ENCODE peak calls at places on chromosomes 6 and 20, in seven cellular contexts. One of them, this sample, is unnamed.

GRCh38 chr20:22954661-22955060 is 80.5 kb upstream of the SSTR4 start:
- DNase-seq in lower lobe of right lung: no peak
- DNase-seq in cardiac muscle cell: no peak
- DNase-seq in esophagus squamous epithelium: no peak
- DNase-seq in aorta: no peak
- DNase-seq in endothelial cell of umbilical vein: no peak
- DNase-seq in H9: no peak
- DNase-seq in this sample: no peak

GRCh38 chr6:41706876-41707564 is 28.4 kb downstream of the TFEB start:
- DNase-seq in lower lobe of right lung: no peak
- DNase-seq in cardiac muscle cell: peak; percentile 80
- DNase-seq in esophagus squamous epithelium: no peak
- DNase-seq in aorta: no peak
- DNase-seq in endothelial cell of umbilical vein: no peak
- DNase-seq in H9: no peak
- DNase-seq in this sample: no peak

GRCh38 chr6:33082702-33083101 is 6.9 kb downstream of the HLA-DPB1 start:
- DNase-seq in lower lobe of right lung: peak; percentile 59
- DNase-seq in cardiac muscle cell: peak; percentile 71
- DNase-seq in esophagus squamous epithelium: no peak
- DNase-seq in aorta: no peak
- DNase-seq in endothelial cell of umbilical vein: no peak
- DNase-seq in H9: peak; percentile 72
- DNase-seq in this sample: no peak

GRCh38 chr6:89313006-89313405 is 2.1 kb downstream of the GABRR2 start:
- DNase-seq in lower lobe of right lung: no peak
- DNase-seq in cardiac muscle cell: peak; percentile 83
- DNase-seq in esophagus squamous epithelium: no peak
- DNase-seq in aorta: no peak
- DNase-seq in endothelial cell of umbilical vein: peak; percentile 32
- DNase-seq in H9: no peak
- DNase-seq in this sample: no peak

GRCh38 chr6:42148058-42148457 is 5.6 kb upstream of the C6orf132 start:
- DNase-seq in lower lobe of right lung: no peak
- DNase-seq in cardiac muscle cell: peak; percentile 61
- DNase-seq in esophagus squamous epithelium: no peak
- DNase-seq in aorta: no peak
- DNase-seq in endothelial cell of umbilical vein: no peak
- DNase-seq in H9: no peak
- DNase-seq in this sample: no peak

GRCh38 chr20:4305091-4305490 is 289.7 kb upstream of the RNF24 start:
- DNase-seq in lower lobe of right lung: no peak
- DNase-seq in cardiac muscle cell: no peak
- DNase-seq in esophagus squamous epithelium: no peak
- DNase-seq in aorta: no peak
- DNase-seq in endothelial cell of umbilical vein: no peak
- DNase-seq in H9: no peak
- DNase-seq in this sample: no peak

GRCh38 chr6:24273471-24273870 is 84.4 kb downstream of the DCDC2 start:
- DNase-seq in lower lobe of right lung: no peak
- DNase-seq in cardiac muscle cell: no peak
- DNase-seq in esophagus squamous epithelium: no peak
- DNase-seq in aorta: no peak
- DNase-seq in endothelial cell of umbilical vein: no peak
- DNase-seq in H9: no peak
- DNase-seq in this sample: no peak

GRCh38 chr6:140566706-140567330 is 1192.4 kb upstream of the CITED2 start:
- DNase-seq in lower lobe of right lung: no peak
- DNase-seq in cardiac muscle cell: peak; percentile 71
- DNase-seq in esophagus squamous epithelium: no peak
- DNase-seq in aorta: no peak
- DNase-seq in endothelial cell of umbilical vein: peak; percentile 82
- DNase-seq in H9: no peak
- DNase-seq in this sample: no peak

GRCh38 chr6:38815250-38815649 is 100.1 kb downstream of the DNAH8 start:
- DNase-seq in lower lobe of right lung: no peak
- DNase-seq in cardiac muscle cell: no peak
- DNase-seq in esophagus squamous epithelium: no peak
- DNase-seq in aorta: no peak
- DNase-seq in endothelial cell of umbilical vein: no peak
- DNase-seq in H9: no peak
- DNase-seq in this sample: no peak

GRCh38 chr6:38813451-38813850 is 98.3 kb downstream of the DNAH8 start:
- DNase-seq in lower lobe of right lung: no peak
- DNase-seq in cardiac muscle cell: no peak
- DNase-seq in esophagus squamous epithelium: no peak
- DNase-seq in aorta: no peak
- DNase-seq in endothelial cell of umbilical vein: peak; percentile 88
- DNase-seq in H9: no peak
- DNase-seq in this sample: no peak

GRCh38 chr6:38808039-38808438 is 92.9 kb downstream of the DNAH8 start:
- DNase-seq in lower lobe of right lung: no peak
- DNase-seq in cardiac muscle cell: no peak
- DNase-seq in esophagus squamous epithelium: no peak
- DNase-seq in aorta: no peak
- DNase-seq in endothelial cell of umbilical vein: no peak
- DNase-seq in H9: no peak
- DNase-seq in this sample: no peak

GRCh38 chr6:38814761-38815160 is 99.7 kb downstream of the DNAH8 start:
- DNase-seq in lower lobe of right lung: no peak
- DNase-seq in cardiac muscle cell: no peak
- DNase-seq in esophagus squamous epithelium: no peak
- DNase-seq in aorta: no peak
- DNase-seq in endothelial cell of umbilical vein: no peak
- DNase-seq in H9: no peak
- DNase-seq in this sample: no peak

DNA sequence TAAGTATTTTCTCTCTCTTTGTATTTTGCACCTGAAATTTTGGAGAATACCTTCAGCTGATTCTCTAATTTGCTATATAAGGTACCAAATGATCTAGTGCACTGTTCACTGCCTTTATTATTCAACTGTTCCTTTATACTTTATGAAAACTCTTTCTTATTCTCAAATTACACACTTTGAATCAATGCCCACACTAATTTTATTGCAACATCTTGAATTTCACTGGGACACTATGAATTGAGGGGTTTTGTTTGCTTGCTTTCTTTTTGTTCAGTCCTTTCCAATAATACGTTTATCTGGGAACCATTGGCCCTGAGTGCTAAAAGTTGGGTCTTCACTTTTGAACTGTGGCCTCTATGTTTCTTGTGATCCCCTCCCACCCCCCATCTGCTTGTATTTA is 97.9 kb downstream of the DNAH8 start:
- DNase-seq in lower lobe of right lung: no peak
- DNase-seq in cardiac muscle cell: no peak
- DNase-seq in esophagus squamous epithelium: no peak
- DNase-seq in aorta: no peak
- DNase-seq in endothelial cell of umbilical vein: no peak
- DNase-seq in H9: no peak
- DNase-seq in this sample: no peak
- H3K27me3 ChIP-seq in lower lobe of right lung: no peaks in the 10 kb centered on the region
- H3K27me3 ChIP-seq in cardiac muscle cell: peaks cover 22% of the 10 kb centered on the region
- H3K27me3 ChIP-seq in esophagus squamous epithelium: no peaks in the 10 kb centered on the region
- H3K27me3 ChIP-seq in aorta: no peaks in the 10 kb centered on the region
- H3K27me3 ChIP-seq in endothelial cell of umbilical vein: peaks cover 2% of the 10 kb centered on the region
- H3K27me3 ChIP-seq in H9: no peaks in the 10 kb centered on the region
- H3K27me3 ChIP-seq in this sample: no peaks in the 10 kb centered on the region

GRCh38 chr6:30979076-30979475 is 4.4 kb upstream of the MUC21 start:
- DNase-seq in lower lobe of right lung: no peak
- DNase-seq in cardiac muscle cell: no peak
- DNase-seq in esophagus squamous epithelium: no peak
- DNase-seq in aorta: no peak
- DNase-seq in endothelial cell of umbilical vein: no peak
- DNase-seq in H9: no peak
- DNase-seq in this sample: no peak

GRCh38 chr6:30970946-30971345 is 12.6 kb upstream of the MUC21 start:
- DNase-seq in lower lobe of right lung: no peak
- DNase-seq in cardiac muscle cell: no peak
- DNase-seq in esophagus squamous epithelium: no peak
- DNase-seq in aorta: no peak
- DNase-seq in endothelial cell of umbilical vein: no peak
- DNase-seq in H9: no peak
- DNase-seq in this sample: no peak

GRCh38 chr6:30979690-30980089 is 3.8 kb upstream of the MUC21 start:
- DNase-seq in lower lobe of right lung: no peak
- DNase-seq in cardiac muscle cell: no peak
- DNase-seq in esophagus squamous epithelium: no peak
- DNase-seq in aorta: no peak
- DNase-seq in endothelial cell of umbilical vein: no peak
- DNase-seq in H9: no peak
- DNase-seq in this sample: no peak

GRCh38 chr6:30972816-30973215 is 10.7 kb upstream of the MUC21 start:
- DNase-seq in lower lobe of right lung: no peak
- DNase-seq in cardiac muscle cell: no peak
- DNase-seq in esophagus squamous epithelium: no peak
- DNase-seq in aorta: no peak
- DNase-seq in endothelial cell of umbilical vein: no peak
- DNase-seq in H9: no peak
- DNase-seq in this sample: no peak

GRCh38 chr6:30974488-30975252 is 8.8 kb upstream of the MUC21 start:
- DNase-seq in lower lobe of right lung: no peak
- DNase-seq in cardiac muscle cell: no peak
- DNase-seq in esophagus squamous epithelium: no peak
- DNase-seq in aorta: no peak
- DNase-seq in endothelial cell of umbilical vein: no peak
- DNase-seq in H9: no peak
- DNase-seq in this sample: no peak
- H3K27ac ChIP-seq in lower lobe of right lung: no peak overlapping the region
- H3K27ac ChIP-seq in cardiac muscle cell: no peak overlapping the region
- H3K27ac ChIP-seq in esophagus squamous epithelium: no peak overlapping the region
- H3K27ac ChIP-seq in aorta: no peak overlapping the region
- H3K27ac ChIP-seq in endothelial cell of umbilical vein: no peak overlapping the region
- H3K27ac ChIP-seq in H9: no peak overlapping the region
- H3K27ac ChIP-seq in this sample: no peak overlapping the region

GRCh38 chr6:167152858-167153257 is 4.9 kb downstream of the GPR31 start:
- DNase-seq in lower lobe of right lung: no peak
- DNase-seq in cardiac muscle cell: no peak
- DNase-seq in esophagus squamous epithelium: no peak
- DNase-seq in aorta: no peak
- DNase-seq in endothelial cell of umbilical vein: no peak
- DNase-seq in H9: no peak
- DNase-seq in this sample: peak; percentile 68

GRCh38 chr6:167153523-167153959 is 4.2 kb downstream of the GPR31 start:
- DNase-seq in lower lobe of right lung: no peak
- DNase-seq in cardiac muscle cell: peak; percentile 48
- DNase-seq in esophagus squamous epithelium: no peak
- DNase-seq in aorta: no peak
- DNase-seq in endothelial cell of umbilical vein: peak; percentile 35
- DNase-seq in H9: no peak
- DNase-seq in this sample: peak; percentile 54

GRCh38 chr6:167148997-167149396 is 8.8 kb downstream of the GPR31 start:
- DNase-seq in lower lobe of right lung: no peak
- DNase-seq in cardiac muscle cell: no peak
- DNase-seq in esophagus squamous epithelium: no peak
- DNase-seq in aorta: no peak
- DNase-seq in endothelial cell of umbilical vein: no peak
- DNase-seq in H9: no peak
- DNase-seq in this sample: no peak

GRCh38 chr6:167151648-167152047 is 6.1 kb downstream of the GPR31 start:
- DNase-seq in lower lobe of right lung: no peak
- DNase-seq in cardiac muscle cell: no peak
- DNase-seq in esophagus squamous epithelium: no peak
- DNase-seq in aorta: no peak
- DNase-seq in endothelial cell of umbilical vein: no peak
- DNase-seq in H9: no peak
- DNase-seq in this sample: peak; percentile 60

GRCh38 chr6:167150815-167151557 is 6.8 kb downstream of the GPR31 start:
- DNase-seq in lower lobe of right lung: no peak
- DNase-seq in cardiac muscle cell: no peak
- DNase-seq in esophagus squamous epithelium: no peak
- DNase-seq in aorta: no peak
- DNase-seq in endothelial cell of umbilical vein: no peak
- DNase-seq in H9: peak; percentile 50
- DNase-seq in this sample: no peak
- H3K27me3 ChIP-seq in lower lobe of right lung: peaks cover 12% of the 10 kb centered on the region
- H3K27me3 ChIP-seq in cardiac muscle cell: peaks cover 68% of the 10 kb centered on the region
- H3K27me3 ChIP-seq in esophagus squamous epithelium: no peaks in the 10 kb centered on the region
- H3K27me3 ChIP-seq in aorta: no peaks in the 10 kb centered on the region
- H3K27me3 ChIP-seq in endothelial cell of umbilical vein: no peaks in the 10 kb centered on the region
- H3K27me3 ChIP-seq in H9: no peaks in the 10 kb centered on the region
- H3K27me3 ChIP-seq in this sample: peaks cover 7% of the 10 kb centered on the region

GRCh38 chr6:25991785-25992412 is 29.3 kb downstream of the TRIM38 start:
- DNase-seq in lower lobe of right lung: peak; percentile 91
- DNase-seq in cardiac muscle cell: peak; percentile 66
- DNase-seq in esophagus squamous epithelium: no peak
- DNase-seq in aorta: peak; percentile 88
- DNase-seq in endothelial cell of umbilical vein: no peak
- DNase-seq in H9: peak; percentile 63
- DNase-seq in this sample: peak; percentile 96
- H3K27ac ChIP-seq in lower lobe of right lung: peak overlapping the region; percentile 94
- H3K27ac ChIP-seq in cardiac muscle cell: peak overlapping the region; percentile 45
- H3K27ac ChIP-seq in esophagus squamous epithelium: peak overlapping the region; percentile 90
- H3K27ac ChIP-seq in aorta: peak overlapping the region; percentile 16
- H3K27ac ChIP-seq in endothelial cell of umbilical vein: peak overlapping the region; percentile 75
- H3K27ac ChIP-seq in H9: no peak overlapping the region
- H3K27ac ChIP-seq in this sample: peak overlapping the region; percentile 90

DNA sequence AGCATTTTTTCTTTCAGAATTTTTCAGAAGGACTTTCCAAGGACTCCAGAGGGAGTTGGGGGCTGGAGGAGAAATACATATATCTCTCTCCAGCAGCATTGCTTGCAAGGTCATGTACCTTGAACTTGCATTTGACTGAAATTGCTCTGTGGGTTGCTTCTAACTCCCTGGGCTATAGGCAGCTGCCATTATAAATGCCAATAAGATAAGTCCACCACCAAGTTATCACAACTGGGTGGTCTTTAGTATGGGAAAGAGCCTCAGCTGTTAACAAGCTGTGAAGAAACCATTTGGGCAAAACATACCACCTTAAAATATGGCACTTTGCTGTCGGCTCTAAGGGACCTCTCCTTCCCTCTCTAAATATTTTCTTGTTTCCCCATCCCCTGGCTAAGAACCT is 20.9 kb upstream of the CITED2 start:
- DNase-seq in lower lobe of right lung: no peak
- DNase-seq in cardiac muscle cell: no peak
- DNase-seq in esophagus squamous epithelium: no peak
- DNase-seq in aorta: no peak
- DNase-seq in endothelial cell of umbilical vein: no peak
- DNase-seq in H9: no peak
- DNase-seq in this sample: no peak
- H3K27me3 ChIP-seq in lower lobe of right lung: no peaks in the 10 kb centered on the region
- H3K27me3 ChIP-seq in cardiac muscle cell: no peaks in the 10 kb centered on the region
- H3K27me3 ChIP-seq in esophagus squamous epithelium: no peaks in the 10 kb centered on the region
- H3K27me3 ChIP-seq in aorta: no peaks in the 10 kb centered on the region
- H3K27me3 ChIP-seq in endothelial cell of umbilical vein: no peaks in the 10 kb centered on the region
- H3K27me3 ChIP-seq in H9: peaks cover 20% of the 10 kb centered on the region
- H3K27me3 ChIP-seq in this sample: no peaks in the 10 kb centered on the region

GRCh38 chr6:155301867-155302266 is 12.4 kb downstream of the TFB1M start:
- DNase-seq in lower lobe of right lung: no peak
- DNase-seq in cardiac muscle cell: peak; percentile 63
- DNase-seq in esophagus squamous epithelium: no peak
- DNase-seq in aorta: no peak
- DNase-seq in endothelial cell of umbilical vein: no peak
- DNase-seq in H9: no peak
- DNase-seq in this sample: no peak
- H3K27ac ChIP-seq in lower lobe of right lung: no peak overlapping the region
- H3K27ac ChIP-seq in cardiac muscle cell: no peak overlapping the region
- H3K27ac ChIP-seq in esophagus squamous epithelium: no peak overlapping the region
- H3K27ac ChIP-seq in aorta: no peak overlapping the region
- H3K27ac ChIP-seq in endothelial cell of umbilical vein: no peak overlapping the region
- H3K27ac ChIP-seq in H9: no peak overlapping the region
- H3K27ac ChIP-seq in this sample: no peak overlapping the region